ENCODE peak calls at places on chromosomes 12 and 14, in eight cellular contexts. A, D, F, U, K, H, J and S are unnamed samples.

GRCh38 chr12:124764870-124765570 is 98.6 kb downstream of the SCARB1 start:
- DNase-seq in J (no peak), H (no peak), D (no peak), A (no peak), F (no peak), U (peak; percentile 52), K (no peak), S (no peak)

GRCh38 chr12:90611048-90611447 is 343.9 kb downstream of the CCER1 start:
- DNase-seq in F (no peak), K (no peak), A (no peak), D (no peak), J (no peak), U (no peak), H (no peak), S (no peak)

GRCh38 chr14:88554458-88555286 is at the start of gene PTPN21:
- DNase-seq in F (peak; percentile 83), H (no peak), A (peak; percentile 75), U (no peak), D (peak; percentile 83), K (peak; percentile 75), J (no peak), S (peak; percentile 70)

GRCh38 chr12:103208006-103208405 is 250.5 kb downstream of the ASCL1 start:
- DNase-seq in D (no peak), U (no peak), F (no peak), K (no peak), A (no peak), H (no peak), J (no peak), S (no peak)

GRCh38 chr14:103724116-103724515 is 8.5 kb downstream of the ZFYVE21 start:
- DNase-seq in K (no peak), F (no peak), U (no peak), A (no peak), H (no peak), J (no peak), D (no peak), S (peak; percentile 75)

GRCh38 chr14:56224691-56225681 is 106.8 kb downstream of the PELI2 start:
- DNase-seq in A (no peak), H (no peak), U (no peak), D (no peak), K (peak; percentile 79), J (no peak), F (no peak), S (no peak)

GRCh38 chr12:125606312-125606711 is 541.1 kb downstream of the AACS start:
- DNase-seq in F (no peak), J (no peak), D (no peak), A (no peak), H (no peak), K (no peak), U (no peak), S (no peak)

GRCh38 chr14:35197015-35197414 is 74.7 kb downstream of the PRORP start:
- DNase-seq in J (no peak), U (no peak), D (no peak), K (no peak), H (no peak), F (no peak), A (no peak), S (no peak)

GRCh38 chr14:38616959-38617358 is 361.1 kb upstream of the CLEC14A start:
- DNase-seq in H (no peak), D (peak; percentile 60), F (no peak), J (no peak), A (no peak), K (no peak), U (no peak), S (no peak)

GRCh38 chr12:26117321-26117720 is 7.5 kb downstream of the BHLHE41 start:
- DNase-seq in H (no peak), F (no peak), U (no peak), K (no peak), D (no peak), A (no peak), J (no peak), S (no peak)

GRCh38 chr12:101040936-101041335 is 169.1 kb downstream of the SLC5A8 start:
- DNase-seq in A (no peak), D (no peak), J (no peak), H (no peak), F (no peak), K (no peak), U (no peak), S (no peak)

GRCh38 chr14:30655124-30655523 is 33.0 kb downstream of the SCFD1 start:
- DNase-seq in F (no peak), A (no peak), K (no peak), H (no peak), U (peak; percentile 6), D (no peak), J (no peak), S (no peak)

GRCh38 chr14:99174920-99175319 is 97.1 kb downstream of the BCL11B start:
- DNase-seq in A (no peak), K (no peak), D (no peak), F (no peak), H (no peak), U (no peak), J (no peak), S (no peak)

GRCh38 chr14:33642080-33642479 is 308.8 kb downstream of the EGLN3 start:
- DNase-seq in U (no peak), H (no peak), K (no peak), A (no peak), D (no peak), F (no peak), J (no peak), S (no peak)

GRCh38 chr12:896031-896430 is 53.5 kb downstream of the RAD52 start:
- DNase-seq in U (no peak), K (no peak), A (no peak), H (no peak), F (no peak), D (no peak), J (no peak), S (no peak)

GRCh38 chr12:130014485-130014807 is 110.6 kb upstream of the TMEM132D start:
- DNase-seq in D (no peak), U (no peak), H (no peak), J (no peak), F (no peak), K (no peak), A (peak; percentile 20), S (no peak)